ENCODE peak calls at places on chromosomes 6 and 20, in eight cellular contexts. One of them, this sample, is unnamed.
A peak's percentile ranks its signal among the peaks of the same experiment; 100 is the strongest.

GRCh38 chr6:163962627-163963117 is 548.2 kb downstream of the QKI start:
- DNase-seq in PC-3: no peak
- DNase-seq in OCI-LY7: no peak
- DNase-seq in MM.1S: no peak
- DNase-seq in SK-N-SH: no peak
- DNase-seq in HCT116: no peak
- DNase-seq in hepatocyte: no peak
- DNase-seq in neural progenitor cell: no peak
- DNase-seq in this sample: no peak

GRCh38 chr6:17584241-17584803 is 15.8 kb upstream of the FAM8A1 start:
- DNase-seq in PC-3: peak; percentile 75
- DNase-seq in hepatocyte: peak; percentile 79
- DNase-seq in MM.1S: peak; percentile 42
- DNase-seq in SK-N-SH: peak; percentile 69
- DNase-seq in neural progenitor cell: peak; percentile 74
- DNase-seq in HCT116: peak; percentile 66
- DNase-seq in OCI-LY7: peak; percentile 62
- DNase-seq in this sample: peak; percentile 80

GRCh38 chr20:41005361-41005729 is 23.3 kb upstream of the TOP1 start:
- DNase-seq in HCT116: peak; percentile 74
- DNase-seq in PC-3: peak; percentile 99
- DNase-seq in hepatocyte: peak; percentile 86
- DNase-seq in SK-N-SH: no peak
- DNase-seq in neural progenitor cell: no peak
- DNase-seq in MM.1S: no peak
- DNase-seq in OCI-LY7: no peak
- DNase-seq in this sample: no peak

GRCh38 chr20:37315293-37316110 is 26.0 kb downstream of the MANBAL start:
- DNase-seq in neural progenitor cell: no peak
- DNase-seq in HCT116: no peak
- DNase-seq in SK-N-SH: peak; percentile 81
- DNase-seq in PC-3: no peak
- DNase-seq in OCI-LY7: peak; percentile 77
- DNase-seq in MM.1S: no peak
- DNase-seq in hepatocyte: no peak
- DNase-seq in this sample: no peak

GRCh38 chr20:14647016-14647415 is 309.6 kb upstream of the FLRT3 start:
- DNase-seq in hepatocyte: no peak
- DNase-seq in OCI-LY7: no peak
- DNase-seq in MM.1S: no peak
- DNase-seq in HCT116: no peak
- DNase-seq in neural progenitor cell: no peak
- DNase-seq in SK-N-SH: no peak
- DNase-seq in PC-3: no peak
- DNase-seq in this sample: no peak

GRCh38 chr6:43698584-43699349 is 11.2 kb upstream of the MRPS18A start:
- DNase-seq in MM.1S: no peak
- DNase-seq in OCI-LY7: no peak
- DNase-seq in neural progenitor cell: peak; percentile 30
- DNase-seq in HCT116: no peak
- DNase-seq in hepatocyte: peak; percentile 53
- DNase-seq in SK-N-SH: no peak
- DNase-seq in PC-3: no peak
- DNase-seq in this sample: peak; percentile 27

GRCh38 chr6:143248359-143248758 is 187.7 kb downstream of the AIG1 start:
- DNase-seq in neural progenitor cell: no peak
- DNase-seq in PC-3: no peak
- DNase-seq in SK-N-SH: no peak
- DNase-seq in hepatocyte: no peak
- DNase-seq in HCT116: no peak
- DNase-seq in MM.1S: no peak
- DNase-seq in OCI-LY7: no peak
- DNase-seq in this sample: no peak

GRCh38 chr6:25173951-25174474 is 105.2 kb upstream of the CARMIL1 start:
- DNase-seq in OCI-LY7: no peak
- DNase-seq in PC-3: peak; percentile 96
- DNase-seq in hepatocyte: peak; percentile 68
- DNase-seq in SK-N-SH: no peak
- DNase-seq in HCT116: peak; percentile 70
- DNase-seq in MM.1S: no peak
- DNase-seq in neural progenitor cell: no peak
- DNase-seq in this sample: no peak

GRCh38 chr20:4171538-4172116 is 156.3 kb upstream of the RNF24 start:
- DNase-seq in HCT116: no peak
- DNase-seq in hepatocyte: peak; percentile 82
- DNase-seq in SK-N-SH: peak; percentile 49
- DNase-seq in OCI-LY7: no peak
- DNase-seq in MM.1S: no peak
- DNase-seq in PC-3: no peak
- DNase-seq in neural progenitor cell: peak; percentile 40
- DNase-seq in this sample: peak; percentile 41

GRCh38 chr6:138692058-138692977 is 81.3 kb upstream of the CCDC28A start:
- DNase-seq in MM.1S: peak; percentile 54
- DNase-seq in PC-3: peak; percentile 56
- DNase-seq in SK-N-SH: peak; percentile 88
- DNase-seq in hepatocyte: peak; percentile 89
- DNase-seq in HCT116: no peak
- DNase-seq in OCI-LY7: peak; percentile 53
- DNase-seq in neural progenitor cell: peak; percentile 80
- DNase-seq in this sample: peak; percentile 65

GRCh38 chr6:144077881-144078280 is 17.5 kb downstream of the SF3B5 start:
- DNase-seq in hepatocyte: no peak
- DNase-seq in PC-3: no peak
- DNase-seq in OCI-LY7: no peak
- DNase-seq in SK-N-SH: no peak
- DNase-seq in MM.1S: peak; percentile 70
- DNase-seq in HCT116: no peak
- DNase-seq in neural progenitor cell: no peak
- DNase-seq in this sample: no peak

GRCh38 chr20:20492521-20493334 is 124.8 kb downstream of the INSM1 start:
- DNase-seq in PC-3: no peak
- DNase-seq in OCI-LY7: no peak
- DNase-seq in hepatocyte: no peak
- DNase-seq in MM.1S: no peak
- DNase-seq in HCT116: no peak
- DNase-seq in SK-N-SH: peak; percentile 30
- DNase-seq in neural progenitor cell: peak; percentile 92
- DNase-seq in this sample: peak; percentile 65

GRCh38 chr6:151291145-151292055 is 51.6 kb downstream of the AKAP12 start:
- DNase-seq in OCI-LY7: no peak
- DNase-seq in MM.1S: no peak
- DNase-seq in neural progenitor cell: peak; percentile 48
- DNase-seq in hepatocyte: peak; percentile 60
- DNase-seq in PC-3: no peak
- DNase-seq in SK-N-SH: peak; percentile 39
- DNase-seq in HCT116: no peak
- DNase-seq in this sample: no peak

GRCh38 chr6:150567360-150567759 is 32.3 kb upstream of the PLEKHG1 start:
- DNase-seq in HCT116: no peak
- DNase-seq in neural progenitor cell: no peak
- DNase-seq in OCI-LY7: no peak
- DNase-seq in PC-3: no peak
- DNase-seq in MM.1S: no peak
- DNase-seq in hepatocyte: peak; percentile 63
- DNase-seq in SK-N-SH: no peak
- DNase-seq in this sample: no peak

GRCh38 chr20:11387189-11387754 is 530.4 kb upstream of the BTBD3 start:
- DNase-seq in PC-3: peak; percentile 87
- DNase-seq in hepatocyte: no peak
- DNase-seq in neural progenitor cell: no peak
- DNase-seq in SK-N-SH: no peak
- DNase-seq in OCI-LY7: no peak
- DNase-seq in MM.1S: no peak
- DNase-seq in HCT116: peak; percentile 3
- DNase-seq in this sample: no peak

GRCh38 chr6:150537893-150538292 is 61.8 kb upstream of the PLEKHG1 start:
- DNase-seq in neural progenitor cell: no peak
- DNase-seq in hepatocyte: no peak
- DNase-seq in OCI-LY7: no peak
- DNase-seq in MM.1S: no peak
- DNase-seq in HCT116: no peak
- DNase-seq in SK-N-SH: no peak
- DNase-seq in PC-3: no peak
- DNase-seq in this sample: no peak

GRCh38 chr6:170221753-170222400 is 69.0 kb downstream of the DLL1 start:
- DNase-seq in OCI-LY7: no peak
- DNase-seq in MM.1S: no peak
- DNase-seq in SK-N-SH: peak; percentile 23
- DNase-seq in HCT116: no peak
- DNase-seq in neural progenitor cell: no peak
- DNase-seq in hepatocyte: no peak
- DNase-seq in PC-3: no peak
- DNase-seq in this sample: no peak

GRCh38 chr6:110181131-110182027 is 1.2 kb downstream of the CDC40 start:
- DNase-seq in OCI-LY7: peak; percentile 58
- DNase-seq in SK-N-SH: no peak
- DNase-seq in neural progenitor cell: no peak
- DNase-seq in HCT116: no peak
- DNase-seq in PC-3: no peak
- DNase-seq in MM.1S: no peak
- DNase-seq in hepatocyte: peak; percentile 6
- DNase-seq in this sample: no peak

GRCh38 chr6:91487729-91488392 is 901.0 kb upstream of the MAP3K7 start:
- DNase-seq in SK-N-SH: no peak
- DNase-seq in neural progenitor cell: no peak
- DNase-seq in MM.1S: no peak
- DNase-seq in hepatocyte: no peak
- DNase-seq in PC-3: no peak
- DNase-seq in OCI-LY7: no peak
- DNase-seq in HCT116: no peak
- DNase-seq in this sample: peak; percentile 3

GRCh38 chr6:80742481-80742880 is 636.0 kb downstream of the BCKDHB start:
- DNase-seq in PC-3: peak; percentile 45
- DNase-seq in neural progenitor cell: peak; percentile 38
- DNase-seq in hepatocyte: peak; percentile 47
- DNase-seq in HCT116: peak; percentile 35
- DNase-seq in MM.1S: peak; percentile 51
- DNase-seq in SK-N-SH: no peak
- DNase-seq in OCI-LY7: peak; percentile 6
- DNase-seq in this sample: peak; percentile 59

GRCh38 chr6:41439524-41440418 is 104.4 kb downstream of the NCR2 start:
- DNase-seq in MM.1S: no peak
- DNase-seq in neural progenitor cell: no peak
- DNase-seq in OCI-LY7: peak; percentile 67
- DNase-seq in SK-N-SH: no peak
- DNase-seq in PC-3: no peak
- DNase-seq in HCT116: no peak
- DNase-seq in hepatocyte: no peak
- DNase-seq in this sample: no peak

GRCh38 chr20:51042657-51043247 is 19.8 kb upstream of the KCNG1 start:
- DNase-seq in MM.1S: no peak
- DNase-seq in neural progenitor cell: peak; percentile 53
- DNase-seq in HCT116: peak; percentile 22
- DNase-seq in SK-N-SH: no peak
- DNase-seq in PC-3: peak; percentile 35
- DNase-seq in hepatocyte: no peak
- DNase-seq in OCI-LY7: no peak
- DNase-seq in this sample: peak; percentile 73
- TF ChIP-seq CTCF in MM.1S: no peak
- TF ChIP-seq CTCF in neural progenitor cell: peak; percentile 55
- TF ChIP-seq CTCF in HCT116: peak; percentile 37
- TF ChIP-seq CTCF in SK-N-SH: peak; percentile 31
- TF ChIP-seq CTCF in PC-3: peak; percentile 50
- TF ChIP-seq CTCF in hepatocyte: peak; percentile 13
- TF ChIP-seq CTCF in OCI-LY7: no peak
- TF ChIP-seq CTCF in this sample: peak; percentile 62

GRCh38 chr6:167240034-167240541 is 51.0 kb upstream of the UNC93A start:
- DNase-seq in SK-N-SH: no peak
- DNase-seq in MM.1S: no peak
- DNase-seq in hepatocyte: no peak
- DNase-seq in OCI-LY7: no peak
- DNase-seq in neural progenitor cell: no peak
- DNase-seq in HCT116: no peak
- DNase-seq in PC-3: no peak
- DNase-seq in this sample: no peak

GRCh38 chr6:167247814-167248595 is 43.1 kb upstream of the UNC93A start:
- DNase-seq in neural progenitor cell: no peak
- DNase-seq in PC-3: no peak
- DNase-seq in HCT116: no peak
- DNase-seq in SK-N-SH: no peak
- DNase-seq in hepatocyte: no peak
- DNase-seq in MM.1S: no peak
- DNase-seq in OCI-LY7: no peak
- DNase-seq in this sample: peak; percentile 69

GRCh38 chr6:167244064-167244949 is 46.8 kb upstream of the UNC93A start:
- DNase-seq in PC-3: no peak
- DNase-seq in MM.1S: no peak
- DNase-seq in HCT116: no peak
- DNase-seq in OCI-LY7: no peak
- DNase-seq in SK-N-SH: no peak
- DNase-seq in hepatocyte: no peak
- DNase-seq in neural progenitor cell: no peak
- DNase-seq in this sample: no peak

GRCh38 chr6:167244991-167245390 is 46.1 kb upstream of the UNC93A start:
- DNase-seq in MM.1S: no peak
- DNase-seq in OCI-LY7: no peak
- DNase-seq in hepatocyte: no peak
- DNase-seq in HCT116: no peak
- DNase-seq in SK-N-SH: no peak
- DNase-seq in PC-3: no peak
- DNase-seq in neural progenitor cell: no peak
- DNase-seq in this sample: peak; percentile 89

DNA sequence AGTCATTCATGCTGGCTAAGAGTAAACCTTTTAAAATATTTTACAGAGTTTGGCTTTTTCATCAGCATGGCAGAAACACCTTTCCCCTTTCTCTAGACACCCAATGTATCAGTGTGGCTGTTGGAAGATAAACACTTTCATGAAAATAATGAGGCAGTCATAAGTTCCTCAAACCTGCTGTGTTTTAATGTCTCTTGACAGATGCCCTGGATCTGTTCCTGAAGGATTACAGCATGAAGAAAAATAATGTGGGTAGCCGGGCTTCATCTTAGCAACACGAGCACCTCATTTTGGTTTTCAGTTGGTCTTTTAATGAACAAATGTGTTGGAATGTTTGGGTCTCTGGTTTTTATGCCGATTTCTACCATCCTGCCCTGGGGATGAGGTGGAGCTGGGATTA is 45.5 kb upstream of the UNC93A start:
- DNase-seq in hepatocyte: no peak
- DNase-seq in HCT116: no peak
- DNase-seq in MM.1S: no peak
- DNase-seq in OCI-LY7: no peak
- DNase-seq in PC-3: no peak
- DNase-seq in SK-N-SH: no peak
- DNase-seq in neural progenitor cell: no peak
- DNase-seq in this sample: no peak
- TF ChIP-seq EZH2phosphoT487 in hepatocyte: no peak
- TF ChIP-seq EZH2phosphoT487 in HCT116: no peak
- TF ChIP-seq EZH2phosphoT487 in MM.1S: no peak
- TF ChIP-seq EZH2phosphoT487 in OCI-LY7: no peak
- TF ChIP-seq EZH2phosphoT487 in PC-3: no peak
- TF ChIP-seq EZH2phosphoT487 in SK-N-SH: no peak
- TF ChIP-seq EZH2phosphoT487 in neural progenitor cell: no peak
- TF ChIP-seq EZH2phosphoT487 in this sample: no peak

GRCh38 chr6:125919618-125920017 is 37.0 kb upstream of the HINT3 start:
- DNase-seq in MM.1S: no peak
- DNase-seq in PC-3: no peak
- DNase-seq in HCT116: no peak
- DNase-seq in hepatocyte: no peak
- DNase-seq in SK-N-SH: no peak
- DNase-seq in neural progenitor cell: no peak
- DNase-seq in OCI-LY7: no peak
- DNase-seq in this sample: no peak
- TF ChIP-seq CTCF in MM.1S: no peak
- TF ChIP-seq CTCF in PC-3: no peak
- TF ChIP-seq CTCF in HCT116: no peak
- TF ChIP-seq CTCF in hepatocyte: no peak
- TF ChIP-seq CTCF in SK-N-SH: no peak
- TF ChIP-seq CTCF in neural progenitor cell: no peak
- TF ChIP-seq CTCF in OCI-LY7: no peak
- TF ChIP-seq CTCF in this sample: no peak

GRCh38 chr6:63793727-63794126 is 158.1 kb downstream of the PHF3 start:
- DNase-seq in hepatocyte: no peak
- DNase-seq in HCT116: no peak
- DNase-seq in MM.1S: no peak
- DNase-seq in OCI-LY7: no peak
- DNase-seq in neural progenitor cell: no peak
- DNase-seq in PC-3: no peak
- DNase-seq in SK-N-SH: no peak
- DNase-seq in this sample: no peak
- TF ChIP-seq EZH2phosphoT487 in hepatocyte: no peak
- TF ChIP-seq EZH2phosphoT487 in HCT116: no peak
- TF ChIP-seq EZH2phosphoT487 in MM.1S: no peak
- TF ChIP-seq EZH2phosphoT487 in OCI-LY7: no peak
- TF ChIP-seq EZH2phosphoT487 in neural progenitor cell: no peak
- TF ChIP-seq EZH2phosphoT487 in PC-3: no peak
- TF ChIP-seq EZH2phosphoT487 in SK-N-SH: no peak
- TF ChIP-seq EZH2phosphoT487 in this sample: no peak

This sample was measured in GM23338.